ENCODE peak calls at places on chromosome X, in six cellular contexts. J is cardiac muscle cell, I is A549, S is fibroblast of lung, T is IMR-90, M is colonic mucosa. H is an unnamed sample. For H3K9me3, the result is how much of the 10 kb centered on the place peaks cover.

GRCh38 chrX:9278475-9279270 is 186.2 kb upstream of the TBL1X start:
- DNase-seq in J (peak), I (no peak), S (peak), T (peak), M (no peak), H (no peak)

GRCh38 chrX:3599787-3600465 is 113.5 kb downstream of the PRKX start:
- DNase-seq in J (peak), I (no peak), S (no peak), T (no peak), M (no peak), H (no peak)

GRCh38 chrX:53287493-53288138 is 6.2 kb upstream of the IQSEC2 start:
- DNase-seq in J (peak), I (no peak), S (peak), T (peak), M (peak), H (no peak)

GRCh38 chrX:71859637-71860036 is 51.0 kb upstream of the NHSL2 start:
- DNase-seq in J (peak), I (peak), S (peak), T (peak), M (no peak), H (no peak)

GRCh38 chrX:32871636-32872035 is 339.7 kb downstream of the DMD start:
- DNase-seq in J (peak), I (no peak), S (peak), T (peak), M (no peak), H (no peak)

GRCh38 chrX:13933851-13934250 is 95.8 kb downstream of the GEMIN8 start:
- DNase-seq in J (no peak), I (no peak), S (no peak), T (no peak), M (no peak), H (no peak)

GRCh38 chrX:107449490-107450175 is at the start of gene FRMPD3:
- DNase-seq in J (no peak), I (no peak), S (no peak), T (no peak), M (no peak), H (no peak)

GRCh38 chrX:37686348-37686736 is 751 bp downstream of the XK start:
- DNase-seq in J (no peak), I (no peak), S (no peak), T (no peak), M (no peak), H (no peak)

GRCh38 chrX:151393514-151393913 is 3.5 kb upstream of the VMA21 start:
- DNase-seq in J (no peak), I (no peak), S (no peak), T (no peak), M (no peak), H (no peak)

GRCh38 chrX:27728291-27728690 is 79.5 kb upstream of the MAGEB10 start:
- DNase-seq in J (peak), I (peak), S (peak), T (peak), M (no peak), H (no peak)

GRCh38 chrX:19350831-19351447 is 7.2 kb downstream of the PDHA1 start:
- DNase-seq in J (no peak), I (no peak), S (no peak), T (no peak), M (no peak), H (no peak)

GRCh38 chrX:133677123-133678063 is 262.1 kb upstream of the GPC4 start:
- DNase-seq in J (no peak), I (no peak), S (no peak), T (no peak), M (no peak), H (no peak)

GRCh38 chrX:76279007-76279406 is 106.1 kb downstream of the PBDC1 start:
- DNase-seq in J (peak), I (peak), S (peak), T (peak), M (peak), H (no peak)

GRCh38 chrX:31147175-31147574 is 75.3 kb upstream of the FTHL17 start:
- DNase-seq in J (no peak), I (no peak), S (no peak), T (no peak), M (no peak), H (no peak)

GRCh38 chrX:104742345-104742744 is 176.3 kb downstream of the IL1RAPL2 start:
- DNase-seq in J (no peak), I (peak), S (no peak), T (no peak), M (no peak), H (no peak)

GRCh38 chrX:118734909-118735308 is 7.5 kb downstream of the IL13RA1 start:
- DNase-seq in J (no peak), I (no peak), S (no peak), T (no peak), M (no peak), H (no peak)

GRCh38 chrX:108426262-108426661 is 12.0 kb downstream of the COL4A6 start:
- DNase-seq in J (no peak), I (no peak), S (no peak), T (no peak), M (no peak), H (no peak)

GRCh38 chrX:17511556-17511955 is 136.6 kb downstream of the NHS start:
- DNase-seq in J (no peak), I (no peak), S (no peak), T (peak), M (no peak), H (no peak)

GRCh38 chrX:30577362-30577961 is at the start of gene TASL:
- DNase-seq in J (no peak), I (no peak), S (no peak), T (no peak), M (no peak), H (no peak)

GRCh38 chrX:50697691-50698090 is 116.3 kb downstream of the SHROOM4 start:
- DNase-seq in J (peak), I (no peak), S (peak), T (peak), M (no peak), H (no peak)

GRCh38 chrX:38820751-38821150 is 19.5 kb downstream of the MID1IP1 start:
- DNase-seq in J (no peak), I (no peak), S (no peak), T (no peak), M (no peak), H (no peak)

GRCh38 chrX:108347800-108348199 is 90.4 kb downstream of the COL4A6 start:
- DNase-seq in J (no peak), I (no peak), S (no peak), T (no peak), M (no peak), H (no peak)

GRCh38 chrX:136528645-136529315 is 3.2 kb upstream of the VGLL1 start:
- DNase-seq in J (no peak), I (peak), S (no peak), T (no peak), M (no peak), H (no peak)

GRCh38 chrX:50813843-50814661 is at the start of gene SHROOM4:
- DNase-seq in J (peak), I (no peak), S (peak), T (peak), M (peak), H (no peak)

GRCh38 chrX:97027384-97027922 is 143.7 kb downstream of the RPA4 start:
- DNase-seq in J (no peak), I (peak), S (no peak), T (peak), M (no peak), H (no peak)

GRCh38 chrX:29229802-29230201 is 642.6 kb downstream of the IL1RAPL1 start:
- DNase-seq in J (no peak), I (no peak), S (no peak), T (peak), M (no peak), H (no peak)

GRCh38 chrX:6041630-6042029 is 187.0 kb downstream of the NLGN4X start:
- DNase-seq in J (no peak), I (no peak), S (no peak), T (no peak), M (no peak), H (no peak)

GRCh38 chrX:72216973-72217372 is 21.9 kb downstream of the ERCC6L start:
- DNase-seq in J (no peak), I (no peak), S (no peak), T (no peak), M (no peak), H (no peak)

GRCh38 chrX:151790421-151791160 is 56.0 kb downstream of the CNGA2 start:
- DNase-seq in J (no peak), I (no peak), S (peak), T (no peak), M (no peak), H (no peak)

GRCh38 chrX:21487832-21488231 is 113.6 kb downstream of the CNKSR2 start:
- DNase-seq in J (peak), I (peak), S (no peak), T (peak), M (peak), H (no peak)

GRCh38 chrX:115018040-115018647 is 728 bp upstream of the IL13RA2 start:
- DNase-seq in J (no peak), I (no peak), S (peak), T (no peak), M (no peak), H (no peak)

GRCh38 chrX:100413231-100413630 is 3.2 kb upstream of the PCDH19 start:
- DNase-seq in J (peak), I (peak), S (peak), T (peak), M (peak), H (no peak)

GRCh38 chrX:139640259-139640658 is 67.7 kb downstream of the MCF2 start:
- DNase-seq in J (no peak), I (no peak), S (no peak), T (no peak), M (no peak), H (no peak)

GRCh38 chrX:139647597-139647996 is 60.4 kb downstream of the MCF2 start:
- DNase-seq in J (no peak), I (no peak), S (no peak), T (no peak), M (no peak), H (no peak)

GRCh38 chrX:139639253-139639652 is 68.7 kb downstream of the MCF2 start:
- DNase-seq in J (no peak), I (no peak), S (no peak), T (no peak), M (no peak), H (no peak)

DNA sequence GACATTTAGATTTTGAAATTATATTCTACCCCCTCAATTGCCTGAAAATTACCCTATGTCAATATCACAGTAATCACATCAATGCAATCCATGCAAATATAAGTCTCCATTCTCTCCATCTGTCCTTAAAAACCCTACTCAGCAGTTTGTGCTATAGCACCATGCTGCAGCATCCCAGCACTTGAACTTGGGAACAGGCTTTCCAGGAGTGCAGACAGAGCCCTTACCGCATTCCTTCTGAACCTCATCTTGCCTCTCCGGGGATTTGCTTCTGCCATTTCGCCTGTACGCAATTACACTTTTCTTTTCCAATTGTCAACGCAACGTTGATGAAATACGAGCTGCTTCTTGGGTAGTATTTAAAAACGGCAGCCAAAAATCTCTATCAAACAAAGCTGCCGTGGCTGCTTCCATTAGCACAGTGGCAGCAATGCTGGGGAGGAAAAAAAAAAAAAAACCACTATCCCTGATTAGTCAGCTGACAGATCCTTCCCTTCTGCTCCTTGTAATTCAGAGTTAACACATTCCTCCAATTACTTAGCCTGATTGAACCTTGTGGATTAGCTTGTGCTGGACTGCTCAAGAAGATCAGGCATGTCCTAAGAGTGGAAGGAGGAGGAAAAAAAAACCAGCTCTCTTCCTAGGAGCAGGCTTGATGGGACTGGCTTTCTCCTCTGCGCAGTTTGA is 65.6 kb downstream of the MCF2 start:
- DNase-seq in J (peak), I (no peak), S (peak), T (no peak), M (no peak), H (no peak)
- H3K4me3 ChIP-seq in J (no peak), I (no peak), S (no peak), T (no peak), M (no peak), H (no peak)

DNA sequence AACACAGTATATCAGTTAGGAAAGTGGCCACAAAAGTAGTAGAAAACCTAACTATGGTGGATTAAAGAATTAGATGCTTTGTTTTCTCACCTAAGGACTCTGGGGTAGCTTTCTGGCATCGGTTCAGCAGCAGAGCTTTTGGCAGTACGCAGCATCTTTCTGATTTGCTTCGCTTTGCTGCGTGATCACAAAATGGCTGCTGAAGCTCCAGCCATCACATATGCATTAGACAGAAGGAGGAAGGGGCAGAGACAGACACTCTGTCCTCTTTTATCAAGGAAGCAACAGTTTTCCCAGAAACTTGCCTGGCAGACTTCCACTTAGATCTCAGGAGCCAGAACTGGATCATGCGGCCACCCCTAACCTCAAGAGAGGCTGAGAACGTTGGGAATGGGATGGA is 15.1 kb downstream of the TREX2 start:
- DNase-seq in J (no peak), I (no peak), S (no peak), T (no peak), M (no peak), H (no peak)
- H3K9me3 ChIP-seq in J (under half), I (under half), S (under half), T (under half), M (under half), H (under half)

GRCh38 chrX:129958814-129959492 is 23.5 kb upstream of the BCORL1 start:
- DNase-seq in J (no peak), I (no peak), S (peak), T (peak), M (no peak), H (no peak)
- TF ChIP-seq CTCF in J (no peak), I (no peak), S (no peak), T (no peak), M (no peak), H (no peak)

DNA sequence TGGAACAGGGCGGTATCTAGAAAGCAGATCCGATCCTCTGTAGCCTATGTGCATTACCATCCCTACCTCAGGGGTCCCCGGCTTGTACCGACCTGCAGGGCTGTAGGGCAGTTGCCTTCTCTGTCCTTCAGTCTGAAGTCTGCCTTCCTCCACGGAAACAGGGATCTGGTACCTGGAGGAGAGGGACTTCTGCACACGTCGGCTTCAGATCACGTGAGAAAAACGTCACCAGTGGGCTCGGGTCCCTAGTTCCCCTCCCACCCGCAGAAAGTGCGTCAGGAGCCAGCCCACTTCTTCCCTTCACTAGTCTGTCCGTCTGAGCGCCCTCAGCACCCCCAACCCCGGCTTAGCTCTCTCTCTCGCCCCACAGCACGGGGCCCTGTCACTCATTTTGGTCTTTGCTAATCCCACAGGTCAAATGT is at the start of gene TCEAL5:
- DNase-seq in J (no peak), I (no peak), S (no peak), T (no peak), M (no peak), H (no peak)
- H3K4me3 ChIP-seq in J (no peak), I (no peak), S (no peak), T (no peak), M (no peak), H (peak)

GRCh38 chrX:155983326-155983725 is 14.2 kb upstream of the IL9R start:
- DNase-seq in J (no peak), I (no peak), S (no peak), T (no peak), M (no peak), H (no peak)

DNA sequence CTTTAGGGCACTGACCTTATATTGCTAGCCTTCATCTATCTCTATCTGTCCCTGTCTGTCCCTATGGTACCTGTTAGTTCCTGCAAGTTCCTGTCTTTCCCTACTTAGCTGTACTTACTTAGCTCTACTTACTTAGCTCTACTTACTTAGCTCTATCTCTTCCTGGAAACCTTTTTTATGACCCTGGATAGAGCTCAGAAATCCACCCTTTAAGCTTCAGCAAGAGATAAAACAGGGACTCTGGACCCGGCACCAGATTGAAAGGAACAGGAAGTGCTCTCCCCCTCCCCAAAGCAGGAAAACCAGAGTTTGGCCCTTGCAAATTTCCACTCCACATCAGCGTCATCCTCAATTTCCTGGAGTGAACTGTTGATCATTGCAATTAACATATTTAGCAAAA is 12.3 kb upstream of the IL9R start:
- DNase-seq in J (no peak), I (no peak), S (no peak), T (no peak), M (peak), H (no peak)
- H3K9me3 ChIP-seq in J (under half), I (under half), S (under half), T (under half), M (under half), H (under half)

DNA sequence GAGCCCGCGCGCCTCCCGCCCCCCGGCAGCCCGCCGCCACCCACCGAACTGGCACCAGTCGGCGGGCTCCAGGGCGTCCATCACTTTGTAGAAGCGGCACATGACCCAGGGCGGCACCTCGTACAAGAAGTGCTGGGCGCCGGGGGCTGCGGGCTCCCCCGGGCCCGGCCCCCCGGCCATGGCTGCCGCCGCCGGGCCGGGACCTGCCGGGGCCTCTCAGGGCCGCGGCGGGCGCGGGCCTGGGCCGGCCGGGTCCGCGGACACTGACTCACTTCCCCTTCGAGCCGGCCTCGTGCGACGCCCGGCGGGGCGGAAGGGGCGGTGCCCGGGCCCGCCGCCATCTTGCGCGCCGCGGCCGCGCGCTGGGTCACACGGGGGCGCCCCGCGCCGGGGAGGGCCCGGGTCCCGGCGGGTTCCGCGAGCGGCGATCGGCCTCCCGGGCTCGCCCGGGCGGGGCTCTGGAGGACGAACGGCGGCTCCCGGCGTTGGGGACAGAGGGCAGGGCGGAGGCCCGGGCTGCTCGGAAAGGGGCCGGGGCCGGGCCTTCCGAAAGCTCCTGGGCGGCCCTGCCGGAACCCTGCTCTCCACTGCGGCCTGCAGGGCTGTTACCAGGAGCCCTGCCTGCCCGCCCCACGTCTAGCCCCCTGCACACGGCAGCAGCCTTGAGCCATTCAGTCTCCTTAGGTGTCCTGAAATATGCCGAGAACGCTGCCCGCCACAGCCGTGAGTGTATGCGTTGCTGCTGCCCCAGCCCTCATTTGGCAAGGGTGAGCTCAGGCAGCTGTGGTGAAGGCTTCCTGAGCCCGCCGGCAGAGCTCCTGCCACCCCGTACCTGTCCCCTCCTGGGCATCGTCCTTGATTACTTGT is at the start of gene IRAK1:
- DNase-seq in J (peak), I (peak), S (peak), T (peak), M (peak), H (no peak)
- TF ChIP-seq CTCF in J (no peak), I (peak), S (no peak), T (peak), M (no peak), H (no peak)

GRCh38 chrX:44954562-44954961 is 81.6 kb downstream of the KDM6A start:
- DNase-seq in J (no peak), I (no peak), S (no peak), T (no peak), M (no peak), H (no peak)

GRCh38 chrX:44952329-44953027 is 79.5 kb downstream of the KDM6A start:
- DNase-seq in J (no peak), I (no peak), S (no peak), T (no peak), M (no peak), H (no peak)

GRCh38 chrX:44953734-44954502 is 80.9 kb downstream of the KDM6A start:
- DNase-seq in J (no peak), I (no peak), S (no peak), T (no peak), M (no peak), H (no peak)

GRCh38 chrX:44949125-44949524 is 76.1 kb downstream of the KDM6A start:
- DNase-seq in J (no peak), I (no peak), S (no peak), T (no peak), M (no peak), H (no peak)

DNA sequence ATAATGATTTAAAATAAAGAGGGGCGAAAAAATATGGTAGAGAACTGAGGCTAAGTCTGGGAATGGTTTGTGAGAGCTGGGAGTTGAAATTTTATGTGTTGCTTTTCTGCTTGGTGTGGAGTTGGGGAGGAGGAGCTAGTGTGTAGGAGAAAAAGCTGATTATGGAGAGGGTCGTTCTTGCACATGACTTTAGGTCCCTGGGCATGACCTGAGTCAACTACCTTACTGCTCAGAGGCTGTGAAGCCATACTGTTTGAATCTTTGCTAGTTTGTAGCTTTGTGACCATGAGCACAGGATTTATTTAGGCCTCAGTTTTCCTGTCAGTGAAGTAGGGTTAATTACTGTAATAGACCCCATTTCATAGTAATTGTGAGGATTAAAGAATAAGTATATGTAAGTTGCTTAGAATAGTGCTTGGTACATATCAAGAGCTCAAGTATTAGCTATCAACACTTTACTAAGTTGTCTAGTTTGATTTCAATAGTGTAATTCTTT is 78.6 kb downstream of the KDM6A start:
- DNase-seq in J (peak), I (no peak), S (no peak), T (no peak), M (no peak), H (no peak)
- H3K4me3 ChIP-seq in J (peak), I (no peak), S (no peak), T (no peak), M (no peak), H (no peak)

H was measured in breast epithelium.